ENCODE peak calls at places on chromosomes 3 and 15, in four cellular contexts. J is fibroblast of pulmonary artery, V is cardiac muscle cell, I is heart left ventricle. G is an unnamed sample.

GRCh38 chr15:33278816-33279612 is 31.8 kb upstream of the RYR3 start:
- DNase-seq in V (no peak), J (peak), I (no peak), G (peak)

GRCh38 chr3:69865920-69866679 is 126.8 kb downstream of the MITF start:
- DNase-seq in V (peak), J (peak), I (peak), G (peak)

GRCh38 chr15:76127169-76127568 is 67.4 kb downstream of the TMEM266 start:
- DNase-seq in I (no peak), J (no peak), V (no peak), G (no peak)

GRCh38 chr15:85044251-85044853 is 62.7 kb downstream of the PDE8A start:
- DNase-seq in J (peak), V (peak), I (no peak), G (peak)

GRCh38 chr15:45457641-45458539 is 64.7 kb downstream of the SLC30A4 start:
- DNase-seq in I (peak), V (peak), J (peak), G (peak)

GRCh38 chr3:147410518-147411234 is 1.5 kb downstream of the ZIC1 start:
- DNase-seq in I (no peak), J (peak), V (no peak), G (peak)

GRCh38 chr15:62390793-62391543 is 225.9 kb upstream of the C2CD4B start:
- DNase-seq in J (peak), I (peak), V (peak), G (peak)

GRCh38 chr3:138861755-138862333 is 27.1 kb upstream of the PIK3CB start:
- DNase-seq in J (peak), V (no peak), I (no peak), G (peak)

GRCh38 chr3:163056874-163057497 is 1560.4 kb downstream of the OTOL1 start:
- DNase-seq in V (peak), I (no peak), J (peak), G (peak)

GRCh38 chr3:145282505-145282904 is 878.5 kb downstream of the PLOD2 start:
- DNase-seq in J (no peak), I (no peak), V (no peak), G (no peak)

GRCh38 chr3:185276415-185276814 is 22.6 kb upstream of the EHHADH start:
- DNase-seq in I (no peak), J (no peak), V (no peak), G (no peak)

GRCh38 chr3:141556034-141556433 is 69.2 kb downstream of the RASA2 start:
- DNase-seq in I (no peak), J (peak), V (no peak), G (peak)

GRCh38 chr3:157493627-157494550 is 9.3 kb downstream of the VEPH1 start:
- DNase-seq in I (no peak), V (peak), J (peak), G (peak)

GRCh38 chr3:113038326-113038725 is 47.5 kb downstream of the GTPBP8 start:
- DNase-seq in V (no peak), J (no peak), I (no peak), G (peak)

GRCh38 chr3:48464713-48465221 is 18.2 kb downstream of the ATRIP start:
- DNase-seq in I (peak), V (no peak), J (no peak), G (no peak)

GRCh38 chr3:171428321-171428787 is 31.9 kb downstream of the TNIK start:
- DNase-seq in V (no peak), I (no peak), J (no peak), G (no peak)
- H3K4me3 ChIP-seq in V (no peak), I (no peak), J (no peak), G (no peak)

GRCh38 chr15:101008158-101009139 is 89.3 kb downstream of the LRRK1 start:
- DNase-seq in I (peak), J (peak), V (peak), G (peak)

GRCh38 chr15:101004500-101004899 is 85.3 kb downstream of the LRRK1 start:
- DNase-seq in I (no peak), J (no peak), V (no peak), G (no peak)

GRCh38 chr15:101009176-101009575 is 90.0 kb downstream of the LRRK1 start:
- DNase-seq in J (no peak), I (no peak), V (no peak), G (no peak)

GRCh38 chr15:101004986-101005747 is 86.0 kb downstream of the LRRK1 start:
- DNase-seq in V (no peak), I (no peak), J (no peak), G (no peak)

GRCh38 chr15:101006931-101007687 is 88.0 kb downstream of the LRRK1 start:
- DNase-seq in I (peak), J (peak), V (peak), G (peak)
- H3K4me3 ChIP-seq in I (peak), J (no peak), V (no peak), G (no peak)

GRCh38 chr15:95261546-95261945 is 1030.2 kb downstream of the MCTP2 start:
- DNase-seq in I (no peak), J (no peak), V (no peak), G (no peak)
- H3K4me3 ChIP-seq in I (no peak), J (no peak), V (no peak), G (no peak)

GRCh38 chr15:68638953-68639500 is 60.2 kb downstream of the CORO2B start:
- DNase-seq in J (no peak), V (no peak), I (no peak), G (peak)

GRCh38 chr15:68639926-68640600 is 61.3 kb downstream of the CORO2B start:
- DNase-seq in J (peak), V (no peak), I (no peak), G (no peak)

GRCh38 chr15:68642491-68642845 is 63.7 kb downstream of the CORO2B start:
- DNase-seq in J (no peak), I (no peak), V (no peak), G (peak)

GRCh38 chr15:68641376-68641775 is 62.6 kb downstream of the CORO2B start:
- DNase-seq in I (no peak), V (no peak), J (no peak), G (no peak)

GRCh38 chr15:68640791-68641331 is 62.1 kb downstream of the CORO2B start:
- DNase-seq in I (peak), V (peak), J (no peak), G (peak)
- H3K4me3 ChIP-seq in I (no peak), V (no peak), J (no peak), G (no peak)

DNA sequence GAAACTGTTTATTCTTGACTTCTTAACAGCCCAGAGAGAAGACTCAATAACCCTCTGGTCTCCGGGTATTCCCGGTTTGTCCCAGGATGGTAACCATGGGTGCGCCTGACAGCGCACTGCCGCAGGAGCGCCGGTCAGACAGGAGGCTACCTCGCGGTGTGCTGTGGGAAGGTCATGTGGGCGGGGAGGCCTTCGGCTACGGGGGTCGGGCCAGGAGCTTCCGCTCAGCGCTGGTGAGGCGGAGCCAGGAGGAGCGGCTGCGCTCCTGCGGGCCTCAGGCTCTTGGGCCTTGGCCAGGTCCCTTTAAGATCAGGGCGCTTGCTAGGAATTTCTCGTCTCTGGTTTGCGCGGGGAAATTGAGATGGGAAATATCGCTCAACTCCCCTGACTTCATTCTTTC is 182.3 kb upstream of the NDN start:
- DNase-seq in I (peak), V (peak), J (no peak), G (no peak)
- H3K4me3 ChIP-seq in I (peak), V (peak), J (no peak), G (no peak)

GRCh38 chr15:40696228-40696627 is 1.3 kb downstream of the RAD51 start:
- DNase-seq in I (no peak), V (no peak), J (no peak), G (no peak)
- H3K4me3 ChIP-seq in I (no peak), V (peak), J (peak), G (peak)

DNA sequence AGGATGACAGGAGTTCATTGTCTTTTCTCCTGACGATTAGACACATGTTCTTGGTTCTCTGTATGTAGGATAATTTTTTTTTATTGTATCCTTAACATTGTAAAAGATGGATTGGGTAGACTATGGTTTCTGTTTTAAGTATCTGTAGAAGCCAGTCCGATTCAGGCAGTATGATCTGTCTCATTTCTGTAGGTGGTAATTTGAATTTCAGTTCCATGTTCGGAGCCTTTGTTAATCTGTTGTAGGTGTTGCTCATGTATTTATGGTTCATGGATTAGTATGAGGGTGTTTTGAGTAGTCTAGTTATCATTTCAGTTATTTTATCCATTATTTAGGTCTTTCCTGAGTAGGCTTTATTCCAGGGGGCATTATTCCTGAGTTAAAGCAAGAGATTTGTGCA is 32.4 kb upstream of the MME start:
- DNase-seq in V (no peak), J (no peak), I (no peak), G (no peak)
- H3K4me3 ChIP-seq in V (no peak), J (no peak), I (no peak), G (no peak)

GRCh38 chr3:24829011-24829581 is 334.4 kb upstream of the THRB start:
- DNase-seq in I (peak), V (peak), J (no peak), G (peak)
- H3K4me3 ChIP-seq in I (peak), V (peak), J (no peak), G (peak)

GRCh38 chr15:69609776-69610175 is 157.2 kb downstream of the RPLP1 start:
- DNase-seq in J (no peak), I (no peak), V (no peak), G (peak)

GRCh38 chr15:69609176-69609575 is 156.6 kb downstream of the RPLP1 start:
- DNase-seq in I (no peak), J (no peak), V (no peak), G (peak)

GRCh38 chr15:69608661-69609060 is 156.0 kb downstream of the RPLP1 start:
- DNase-seq in J (no peak), V (no peak), I (no peak), G (no peak)

GRCh38 chr15:69604050-69604378 is 151.4 kb downstream of the RPLP1 start:
- DNase-seq in V (no peak), I (no peak), J (no peak), G (peak)

DNA sequence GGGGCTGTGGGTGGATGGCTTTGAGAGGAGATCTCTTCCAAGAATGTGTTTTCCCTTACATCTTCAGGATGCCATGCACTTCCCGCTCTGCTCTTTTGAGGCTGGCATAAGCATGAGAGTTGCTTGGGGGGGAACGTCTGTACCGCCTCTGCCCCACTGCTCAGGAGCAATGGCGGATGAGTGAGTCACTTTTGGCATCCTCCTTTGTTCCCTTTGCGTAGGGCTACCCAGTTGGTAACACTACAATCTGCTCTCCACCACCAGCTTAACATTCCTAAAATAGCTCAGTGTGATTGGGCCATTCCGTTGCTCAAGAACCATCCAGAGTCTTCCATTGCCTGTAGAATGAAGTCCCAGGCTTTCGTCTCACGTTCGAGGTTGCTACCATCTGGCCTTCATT is 154.5 kb downstream of the RPLP1 start:
- DNase-seq in I (no peak), V (no peak), J (peak), G (peak)
- H3K4me3 ChIP-seq in I (no peak), V (no peak), J (no peak), G (no peak)